ENCODE peak calls at places on chromosomes 5 and 9, in four cellular contexts. O, Z, R and P are unnamed samples.

GRCh38 chr5:151270599-151270998 is 17.6 kb downstream of the GM2A start:
- DNase-seq in O (no peak), Z (no peak), R (peak; percentile 73), P (peak; percentile 30)

GRCh38 chr5:140840978-140841962 is at the start of gene PCDHA8:
- DNase-seq in R (peak; percentile 73), O (peak; percentile 15), Z (peak; percentile 47), P (peak; percentile 10)

GRCh38 chr9:37180138-37180537 is 59.8 kb downstream of the ZCCHC7 start:
- DNase-seq in Z (no peak), R (no peak), O (no peak), P (no peak)

GRCh38 chr5:24591426-24591825 is 53.4 kb downstream of the CDH10 start:
- DNase-seq in O (no peak), R (no peak), Z (no peak), P (peak; percentile 1)

GRCh38 chr5:150184006-150184405 is 5.9 kb upstream of the SLC6A7 start:
- DNase-seq in O (no peak), R (no peak), Z (no peak), P (no peak)

GRCh38 chr5:83827111-83827541 is 106.5 kb upstream of the HAPLN1 start:
- DNase-seq in Z (no peak), R (peak; percentile 70), O (no peak), P (peak; percentile 88)

GRCh38 chr5:110017854-110018253 is 328.1 kb downstream of the MAN2A1 start:
- DNase-seq in O (no peak), Z (no peak), R (no peak), P (no peak)

GRCh38 chr5:137730331-137730730 is 5.6 kb downstream of the KLHL3 start:
- DNase-seq in R (peak; percentile 64), O (no peak), Z (no peak), P (peak; percentile 65)

GRCh38 chr5:91255396-91256141 is 127.5 kb downstream of the ARRDC3 start:
- DNase-seq in Z (no peak), R (no peak), O (no peak), P (no peak)

GRCh38 chr9:109504689-109505088 is 6.6 kb upstream of the PTPN3 start:
- DNase-seq in R (no peak), O (no peak), Z (no peak), P (no peak)

GRCh38 chr5:16800477-16800876 is 135.6 kb downstream of the MYO10 start:
- DNase-seq in Z (no peak), R (no peak), O (peak; percentile 15), P (no peak)

GRCh38 chr9:111150241-111150640 is 112.0 kb upstream of the LPAR1 start:
- DNase-seq in Z (no peak), O (no peak), R (no peak), P (no peak)

GRCh38 chr9:84238652-84239051 is 101.9 kb downstream of the SLC28A3 start:
- DNase-seq in R (peak; percentile 26), O (no peak), Z (no peak), P (no peak)

GRCh38 chr5:97554992-97555981 is 372.2 kb upstream of the RIOK2 start:
- DNase-seq in O (no peak), Z (no peak), R (no peak), P (peak; percentile 90)

GRCh38 chr9:128149951-128150593 is 819 bp downstream of the LCN2 start:
- DNase-seq in R (no peak), Z (no peak), O (no peak), P (no peak)

GRCh38 chr9:129486496-129487306 is 134.2 kb downstream of the C9orf50 start:
- DNase-seq in Z (no peak), R (no peak), O (peak; percentile 29), P (peak; percentile 84)

GRCh38 chr9:35797311-35798109 is 6.1 kb downstream of the NPR2 start:
- DNase-seq in Z (peak; percentile 37), R (no peak), O (no peak), P (no peak)

GRCh38 chr5:133970325-133970671 is 1.9 kb upstream of the C5orf15 start:
- DNase-seq in O (no peak), R (no peak), Z (no peak), P (no peak)
- H3F3A ChIP-seq in O (peaks cover 15% of the 10 kb centered on the region), R (peaks cover 7% of the 10 kb centered on the region), Z (peaks cover 35% of the 10 kb centered on the region), P (peaks cover 37% of the 10 kb centered on the region)

DNA sequence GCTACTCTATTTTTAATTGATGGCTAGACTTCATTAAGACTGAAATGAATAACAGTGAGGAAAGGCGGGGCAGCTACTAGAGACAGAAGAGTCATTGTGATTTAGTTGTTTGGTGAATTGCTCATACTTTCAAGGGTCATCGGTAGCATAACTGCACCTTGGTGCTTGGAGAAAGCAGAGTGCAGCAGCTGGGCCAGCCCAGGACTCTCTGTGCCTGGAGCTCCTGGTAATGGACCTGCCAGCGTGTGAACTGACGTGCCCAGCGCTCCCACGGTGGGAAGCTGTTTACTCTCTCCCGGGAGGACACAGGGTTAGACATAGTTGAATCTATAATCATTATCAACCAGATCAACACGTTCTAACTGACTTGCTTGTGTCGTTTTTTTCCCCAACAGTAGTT is 42.9 kb downstream of the LURAP1L start:
- DNase-seq in Z (no peak), O (no peak), R (peak; percentile 88), P (peak; percentile 32)
- H3K4me1 ChIP-seq in Z (peaks cover 3% of the 10 kb centered on the region), O (no peaks in the 10 kb centered on the region), R (peaks cover 66% of the 10 kb centered on the region), P (peaks cover 86% of the 10 kb centered on the region)

GRCh38 chr9:19372576-19372975 is 7.5 kb downstream of the RPS6 start:
- DNase-seq in Z (no peak), R (no peak), O (no peak), P (no peak)
- H3F3A ChIP-seq in Z (peaks cover 22% of the 10 kb centered on the region), R (peaks cover 34% of the 10 kb centered on the region), O (peaks cover 78% of the 10 kb centered on the region), P (peaks cover 79% of the 10 kb centered on the region)

GRCh38 chr5:119285070-119285916 is 70.5 kb upstream of the TNFAIP8 start:
- DNase-seq in O (no peak), Z (no peak), R (no peak), P (peak; percentile 42)
- H3K4me1 ChIP-seq in O (peaks cover 9% of the 10 kb centered on the region), Z (peaks cover 31% of the 10 kb centered on the region), R (peaks cover 37% of the 10 kb centered on the region), P (peaks cover 31% of the 10 kb centered on the region)

GRCh38 chr9:115032300-115032699 is 85.7 kb downstream of the TNC start:
- DNase-seq in Z (no peak), R (no peak), O (no peak), P (no peak)

GRCh38 chr9:115033800-115034199 is 84.2 kb downstream of the TNC start:
- DNase-seq in O (no peak), Z (no peak), R (no peak), P (no peak)

GRCh38 chr9:115036691-115037090 is 81.3 kb downstream of the TNC start:
- DNase-seq in Z (no peak), R (no peak), O (no peak), P (no peak)

GRCh38 chr9:115035872-115036612 is 81.9 kb downstream of the TNC start:
- DNase-seq in O (no peak), Z (peak; percentile 61), R (no peak), P (peak; percentile 84)

DNA sequence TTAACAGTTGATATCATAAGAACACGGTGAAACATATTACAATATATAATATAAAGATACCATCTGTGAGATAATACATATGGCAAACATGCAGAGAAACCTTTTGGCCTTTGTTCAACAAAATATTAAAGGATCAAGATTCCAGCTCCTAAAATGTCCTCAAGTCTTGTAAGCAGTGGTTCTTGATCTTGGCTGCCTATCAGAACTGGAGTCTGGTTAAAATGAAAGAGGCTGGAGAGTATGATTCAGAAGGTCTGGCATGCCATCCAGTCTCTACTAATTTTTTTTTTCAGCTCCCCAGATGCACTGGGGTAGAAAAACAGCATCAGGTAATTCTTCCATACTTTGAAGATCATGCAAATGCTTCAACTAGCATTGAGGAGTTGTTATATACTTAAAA is 83.2 kb downstream of the TNC start:
- DNase-seq in O (no peak), R (no peak), Z (no peak), P (peak; percentile 87)
- H3F3A ChIP-seq in O (no peaks in the 10 kb centered on the region), R (no peaks in the 10 kb centered on the region), Z (peaks cover 5% of the 10 kb centered on the region), P (peaks cover 32% of the 10 kb centered on the region)

GRCh38 chr5:72463499-72464052 is 43.6 kb downstream of the ZNF366 start:
- DNase-seq in Z (no peak), O (no peak), R (no peak), P (no peak)
- H3K4me1 ChIP-seq in Z (peaks cover 14% of the 10 kb centered on the region), O (no peaks in the 10 kb centered on the region), R (peaks cover 31% of the 10 kb centered on the region), P (peaks cover 23% of the 10 kb centered on the region)

GRCh38 chr9:107229146-107229545 is 53.9 kb upstream of the RAD23B start:
- DNase-seq in Z (no peak), O (peak; percentile 67), R (no peak), P (no peak)

GRCh38 chr9:107224252-107224651 is 58.8 kb upstream of the RAD23B start:
- DNase-seq in Z (no peak), O (no peak), R (peak; percentile 55), P (no peak)

GRCh38 chr9:107228648-107229047 is 54.4 kb upstream of the RAD23B start:
- DNase-seq in R (no peak), O (no peak), Z (no peak), P (no peak)

GRCh38 chr9:107227696-107228258 is 55.3 kb upstream of the RAD23B start:
- DNase-seq in O (no peak), R (no peak), Z (no peak), P (peak; percentile 13)

GRCh38 chr9:107226431-107226830 is 56.6 kb upstream of the RAD23B start:
- DNase-seq in O (no peak), Z (no peak), R (no peak), P (no peak)
- H3F3A ChIP-seq in O (peaks cover 17% of the 10 kb centered on the region), Z (no peaks in the 10 kb centered on the region), R (no peaks in the 10 kb centered on the region), P (no peaks in the 10 kb centered on the region)

GRCh38 chr9:93020785-93021670 is 37.5 kb upstream of the SUSD3 start:
- DNase-seq in R (no peak), Z (no peak), O (no peak), P (no peak)

GRCh38 chr9:93024646-93024910 is 33.9 kb upstream of the SUSD3 start:
- DNase-seq in R (no peak), Z (no peak), O (no peak), P (no peak)

GRCh38 chr9:93022066-93022465 is 36.4 kb upstream of the SUSD3 start:
- DNase-seq in R (no peak), O (no peak), Z (no peak), P (no peak)

GRCh38 chr9:93023521-93023815 is 35.0 kb upstream of the SUSD3 start:
- DNase-seq in O (no peak), R (no peak), Z (no peak), P (no peak)

DNA sequence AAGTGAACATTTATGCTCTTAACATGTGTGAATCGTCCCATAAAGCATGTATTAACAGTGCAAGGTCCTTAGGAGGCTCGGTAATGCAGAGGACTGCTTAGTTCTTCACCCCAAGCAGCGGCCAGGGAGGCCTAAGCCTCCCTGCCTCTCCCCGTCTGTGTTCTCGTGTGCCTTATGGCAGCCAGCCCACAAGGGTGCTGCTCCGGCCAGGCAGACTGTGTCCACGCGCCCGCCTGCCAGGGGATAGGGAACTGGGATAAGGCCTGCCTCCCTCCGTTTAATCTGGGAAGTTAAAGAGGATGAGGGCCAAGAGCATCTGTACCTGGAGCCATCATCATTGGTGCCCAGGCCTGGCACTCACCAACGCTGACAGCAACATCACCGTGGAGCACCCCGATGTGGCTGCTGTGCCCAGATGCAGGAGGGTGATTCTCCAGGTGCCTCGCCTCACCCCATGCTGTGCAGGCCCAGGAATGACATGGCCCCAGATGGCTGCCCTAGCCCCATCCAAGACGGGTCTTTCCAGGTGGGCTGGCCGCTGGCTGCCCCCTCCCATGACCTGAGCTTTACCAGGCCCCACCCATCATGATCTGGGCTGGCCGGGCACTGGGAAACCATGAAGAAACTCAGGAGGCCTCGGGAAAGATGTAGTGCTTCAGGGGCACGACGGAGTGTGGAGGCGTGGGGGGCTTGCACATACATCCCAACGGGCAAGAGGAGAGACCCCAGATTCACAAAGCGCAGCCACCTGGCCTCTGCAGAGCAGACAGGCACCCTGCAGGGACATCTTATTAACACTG is 35.6 kb upstream of the SUSD3 start:
- DNase-seq in Z (no peak), O (no peak), R (no peak), P (no peak)
- H3K4me1 ChIP-seq in Z (no peaks in the 10 kb centered on the region), O (peaks cover 8% of the 10 kb centered on the region), R (no peaks in the 10 kb centered on the region), P (no peaks in the 10 kb centered on the region)

GRCh38 chr9:124215551-124215910 is 42.2 kb upstream of the NEK6 start:
- DNase-seq in O (no peak), Z (no peak), R (no peak), P (no peak)
- H3F3A ChIP-seq in O (no peaks in the 10 kb centered on the region), Z (peaks cover 33% of the 10 kb centered on the region), R (peaks cover 2% of the 10 kb centered on the region), P (peaks cover 8% of the 10 kb centered on the region)